ENCODE peak calls at places on chromosomes 6 and 20, in four cellular contexts. One of them, this sample, is unnamed.

GRCh38 chr6:160124007-160124406 is 2.4 kb downstream of the SLC22A1 start:
- DNase-seq in GM20000: no peak
- DNase-seq in SW 1271: no peak
- DNase-seq in choroid plexus epithelial cell: no peak
- DNase-seq in this sample: no peak

GRCh38 chr6:10303806-10304520 is 110.9 kb downstream of the TFAP2A start:
- DNase-seq in GM20000: no peak
- DNase-seq in SW 1271: no peak
- DNase-seq in choroid plexus epithelial cell: no peak
- DNase-seq in this sample: no peak

GRCh38 chr6:6546318-6547110 is 42.0 kb upstream of the LY86 start:
- DNase-seq in SW 1271: no peak
- DNase-seq in GM20000: peak
- DNase-seq in choroid plexus epithelial cell: peak
- DNase-seq in this sample: no peak

GRCh38 chr20:31497838-31498540 is 16.3 kb upstream of the HM13 start:
- DNase-seq in GM20000: no peak
- DNase-seq in SW 1271: no peak
- DNase-seq in choroid plexus epithelial cell: no peak
- DNase-seq in this sample: no peak

GRCh38 chr6:141866731-141867502 is 265.8 kb upstream of the GJE1 start:
- DNase-seq in SW 1271: no peak
- DNase-seq in choroid plexus epithelial cell: peak
- DNase-seq in GM20000: no peak
- DNase-seq in this sample: peak

GRCh38 chr6:136696238-136696637 is 96.0 kb downstream of the MAP3K5 start:
- DNase-seq in SW 1271: no peak
- DNase-seq in GM20000: no peak
- DNase-seq in choroid plexus epithelial cell: peak
- DNase-seq in this sample: no peak

GRCh38 chr6:32578962-32579361 is 10.7 kb downstream of the HLA-DRB1 start:
- DNase-seq in SW 1271: no peak
- DNase-seq in choroid plexus epithelial cell: no peak
- DNase-seq in GM20000: no peak
- DNase-seq in this sample: no peak

GRCh38 chr20:40010483-40010882 is 678.6 kb downstream of the MAFB start:
- DNase-seq in choroid plexus epithelial cell: no peak
- DNase-seq in SW 1271: no peak
- DNase-seq in GM20000: no peak
- DNase-seq in this sample: no peak

GRCh38 chr6:109165392-109165964 is 70.2 kb downstream of the CEP57L1 start:
- DNase-seq in choroid plexus epithelial cell: peak
- DNase-seq in SW 1271: no peak
- DNase-seq in GM20000: no peak
- DNase-seq in this sample: no peak

GRCh38 chr6:111583986-111584385 is 21.7 kb downstream of the TRAF3IP2 start:
- DNase-seq in GM20000: no peak
- DNase-seq in SW 1271: no peak
- DNase-seq in choroid plexus epithelial cell: no peak
- DNase-seq in this sample: no peak

GRCh38 chr6:5746392-5747140 is 260.2 kb downstream of the NRN1 start:
- DNase-seq in SW 1271: no peak
- DNase-seq in choroid plexus epithelial cell: no peak
- DNase-seq in GM20000: no peak
- DNase-seq in this sample: no peak

GRCh38 chr6:44151348-44152108 is 7.1 kb upstream of the CAPN11 start:
- DNase-seq in choroid plexus epithelial cell: peak
- DNase-seq in GM20000: peak
- DNase-seq in SW 1271: no peak
- DNase-seq in this sample: peak

GRCh38 chr20:49853640-49854039 is 41.0 kb downstream of the SLC9A8 start:
- DNase-seq in SW 1271: no peak
- DNase-seq in choroid plexus epithelial cell: peak
- DNase-seq in GM20000: no peak
- DNase-seq in this sample: no peak

GRCh38 chr20:44019638-44020335 is 105.1 kb downstream of the TOX2 start:
- DNase-seq in GM20000: no peak
- DNase-seq in SW 1271: no peak
- DNase-seq in choroid plexus epithelial cell: peak
- DNase-seq in this sample: no peak

This sample was measured in smooth muscle cell of the brain vasculature.